ENCODE peak calls at places on chromosomes 13 and 19, in ten cellular contexts. M is B cell, U is endodermal cell, C is HFFc6, Q is AG10803, T is cardiac fibroblast, N is Calu3, H is fibroblast of the aortic adventitia, R is GM06990, F is astrocyte of the spinal cord. V is an unnamed sample.

GRCh38 chr19:21586341-21587116 is 81.1 kb downstream of the ZNF429 start:
- DNase-seq in M (no peak), Q (no peak), U (peak), F (no peak), H (no peak), N (no peak), R (no peak), T (no peak), C (no peak), V (peak)

GRCh38 chr19:22945560-22945959 is 57.4 kb downstream of the ZNF728 start:
- DNase-seq in F (peak), R (no peak), T (peak), H (peak), U (no peak), M (no peak), Q (peak), C (no peak), N (no peak), V (no peak)

GRCh38 chr13:48500652-48501197 is 32.2 kb downstream of the RCBTB2 start:
- DNase-seq in F (peak), N (no peak), U (no peak), T (peak), M (peak), C (peak), R (no peak), Q (peak), H (peak), V (no peak)

GRCh38 chr13:23579886-23580706 is 9.9 kb downstream of the TNFRSF19 start:
- DNase-seq in N (no peak), C (no peak), Q (no peak), M (no peak), H (no peak), R (no peak), F (peak), T (peak), U (no peak), V (no peak)

GRCh38 chr19:33348301-33349010 is 25.1 kb upstream of the CEBPG start:
- DNase-seq in Q (peak), F (no peak), N (no peak), H (peak), R (no peak), C (peak), U (peak), T (peak), M (no peak), V (no peak)

GRCh38 chr19:4088975-4089374 is 22.3 kb upstream of the ZBTB7A start:
- DNase-seq in R (no peak), H (no peak), C (no peak), U (no peak), T (no peak), F (no peak), Q (no peak), N (no peak), M (no peak), V (no peak)

GRCh38 chr13:93859666-93860065 is 619.8 kb downstream of the DCT start:
- DNase-seq in Q (no peak), R (no peak), N (no peak), H (no peak), U (no peak), T (peak), F (peak), M (no peak), C (peak), V (no peak)

GRCh38 chr19:36528921-36529518 is 949 bp upstream of the ZNF260 start:
- DNase-seq in R (no peak), F (no peak), H (no peak), N (no peak), M (peak), U (peak), C (no peak), Q (no peak), T (no peak), V (no peak)

GRCh38 chr19:6272411-6272791 is 7.4 kb downstream of the MLLT1 start:
- DNase-seq in F (peak), Q (no peak), N (no peak), U (no peak), C (no peak), R (no peak), T (no peak), M (no peak), H (no peak), V (no peak)

GRCh38 chr19:35757231-35757748 is 461 bp upstream of the HSPB6 start:
- DNase-seq in F (peak), U (no peak), N (peak), M (no peak), R (no peak), H (peak), C (peak), T (peak), Q (peak), V (peak)

GRCh38 chr19:5644051-5644450 is 21.2 kb downstream of the SAFB start:
- DNase-seq in F (no peak), N (no peak), C (peak), U (no peak), Q (peak), R (no peak), T (peak), H (no peak), M (no peak), V (no peak)

GRCh38 chr19:14406645-14407331 is 12.4 kb downstream of the DDX39A start:
- DNase-seq in C (no peak), M (no peak), T (no peak), N (no peak), Q (no peak), R (no peak), U (no peak), F (no peak), H (no peak), V (no peak)

GRCh38 chr19:49559928-49560327 is 20.4 kb downstream of the NOSIP start:
- DNase-seq in M (no peak), U (no peak), R (no peak), T (no peak), Q (no peak), C (no peak), H (no peak), F (no peak), N (no peak), V (no peak)

GRCh38 chr13:45521292-45521691 is 56.6 kb downstream of the COG3 start:
- DNase-seq in R (no peak), U (no peak), M (no peak), F (peak), N (no peak), Q (peak), C (peak), H (peak), T (peak), V (no peak)

GRCh38 chr13:74573654-74574053 is 439.4 kb upstream of the KLF12 start:
- DNase-seq in H (no peak), U (peak), N (no peak), M (no peak), F (no peak), C (no peak), Q (no peak), R (no peak), T (peak), V (no peak)

GRCh38 chr19:46489445-46490272 is 6.0 kb downstream of the PNMA8B start:
- DNase-seq in Q (peak), M (no peak), T (peak), N (no peak), R (no peak), U (peak), H (peak), F (peak), C (peak), V (peak)

GRCh38 chr13:111171629-111172028 is 56.5 kb downstream of the ARHGEF7 start:
- DNase-seq in N (no peak), T (peak), H (no peak), R (no peak), F (no peak), M (no peak), C (no peak), U (no peak), Q (no peak), V (no peak)

GRCh38 chr13:76885203-76886004 is 801 bp downstream of the KCTD12 start:
- DNase-seq in R (peak), C (peak), N (peak), H (peak), Q (peak), F (peak), M (peak), T (peak), U (peak), V (peak)

GRCh38 chr13:57787058-57787791 is 155.7 kb downstream of the PCDH17 start:
- DNase-seq in C (no peak), U (peak), T (no peak), N (no peak), F (no peak), M (no peak), R (no peak), Q (no peak), H (no peak), V (no peak)

GRCh38 chr13:29543230-29544215 is 52.0 kb downstream of the SLC7A1 start:
- DNase-seq in N (peak), F (peak), H (no peak), R (peak), U (peak), Q (peak), T (peak), C (peak), M (no peak), V (no peak)

GRCh38 chr19:340620-341385 is 3.8 kb downstream of the MIER2 start:
- DNase-seq in R (no peak), H (no peak), T (no peak), F (no peak), M (no peak), N (no peak), C (no peak), U (no peak), Q (no peak), V (no peak)

GRCh38 chr19:55179570-55180484 is at the start of gene SYT5:
- DNase-seq in T (no peak), C (no peak), M (peak), H (no peak), N (peak), F (no peak), Q (no peak), U (peak), R (peak), V (peak)

GRCh38 chr13:60974296-60974695 is 441.4 kb downstream of the PCDH20 start:
- DNase-seq in N (no peak), F (no peak), M (no peak), T (no peak), C (no peak), U (no peak), R (no peak), Q (no peak), H (no peak), V (no peak)

GRCh38 chr13:27792393-27793218 is at the start of gene GSX1:
- DNase-seq in R (no peak), N (peak), U (peak), C (peak), M (no peak), T (peak), Q (peak), H (peak), F (peak), V (peak)

GRCh38 chr19:50705422-50706019 is 14.1 kb downstream of the SHANK1 start:
- DNase-seq in Q (peak), C (peak), N (peak), R (no peak), T (peak), F (peak), U (peak), H (peak), M (no peak), V (no peak)

GRCh38 chr19:38691938-38692457 is 44.5 kb downstream of the ACTN4 start:
- DNase-seq in R (no peak), C (peak), H (peak), T (peak), Q (peak), N (peak), F (peak), U (no peak), M (no peak), V (peak)

GRCh38 chr13:49444517-49445395 is 682 bp downstream of the SETDB2 start:
- DNase-seq in F (peak), U (peak), T (peak), H (peak), N (peak), C (peak), M (peak), R (peak), Q (peak), V (peak)

GRCh38 chr13:23510979-23511735 is 59.1 kb upstream of the TNFRSF19 start:
- DNase-seq in U (peak), T (peak), H (no peak), Q (no peak), F (peak), R (peak), C (peak), M (no peak), N (no peak), V (no peak)

GRCh38 chr19:19352823-19353222 is 32.2 kb downstream of the MAU2 start:
- DNase-seq in C (no peak), M (no peak), N (no peak), F (no peak), H (no peak), R (no peak), U (no peak), Q (no peak), T (no peak), V (no peak)
- TF ChIP-seq CTCF in C (no peak), M (no peak), N (no peak), F (no peak), H (no peak), R (no peak), U (no peak), Q (no peak), T (no peak), V (no peak)

DNA sequence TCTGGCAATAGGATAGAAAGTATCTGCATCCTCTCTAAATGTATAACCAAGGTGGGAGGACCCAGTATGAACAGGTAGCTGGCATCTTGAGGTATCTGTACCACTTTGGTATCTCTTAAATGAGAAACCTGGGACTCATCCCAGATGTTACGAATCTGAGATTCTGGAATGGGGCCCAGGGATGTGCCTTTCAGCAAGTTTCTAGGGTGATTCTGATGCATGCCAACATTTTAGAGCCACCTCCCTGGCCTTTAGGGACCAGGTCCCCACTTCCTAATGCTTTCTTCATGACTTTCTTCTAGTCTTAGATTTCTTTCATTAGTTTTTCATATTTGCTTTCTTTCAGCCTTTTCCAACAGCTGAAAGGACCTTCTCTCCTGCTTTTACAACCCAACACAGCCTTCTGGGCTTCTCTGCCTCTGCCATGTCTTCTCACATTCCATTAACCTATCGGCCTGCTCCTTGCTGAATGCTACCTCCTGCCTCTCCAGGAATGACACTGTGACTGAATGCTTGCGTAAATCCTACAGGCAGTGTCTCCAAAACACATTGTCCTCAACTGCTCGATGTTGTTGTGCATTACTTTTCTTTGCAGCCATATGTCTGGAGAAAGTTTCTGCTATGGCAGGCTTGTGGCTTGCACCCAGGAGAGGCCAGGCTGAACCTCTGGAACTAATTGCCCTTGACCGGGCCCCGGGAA is 284.0 kb downstream of the DNAJC15 start:
- DNase-seq in Q (no peak), M (no peak), C (no peak), R (no peak), F (no peak), H (no peak), N (no peak), U (no peak), T (no peak), V (no peak)
- TF ChIP-seq CTCF in Q (no peak), M (no peak), C (no peak), R (no peak), F (no peak), H (no peak), N (no peak), U (no peak), T (no peak), V (no peak)

GRCh38 chr13:113458218-113459065 is 5.2 kb upstream of the ADPRHL1 start:
- DNase-seq in U (peak), R (no peak), M (no peak), T (no peak), H (no peak), Q (no peak), F (peak), N (no peak), C (no peak), V (no peak)
- TF ChIP-seq CTCF in U (peak), R (peak), M (no peak), T (peak), H (peak), Q (peak), F (peak), N (no peak), C (peak), V (peak)

DNA sequence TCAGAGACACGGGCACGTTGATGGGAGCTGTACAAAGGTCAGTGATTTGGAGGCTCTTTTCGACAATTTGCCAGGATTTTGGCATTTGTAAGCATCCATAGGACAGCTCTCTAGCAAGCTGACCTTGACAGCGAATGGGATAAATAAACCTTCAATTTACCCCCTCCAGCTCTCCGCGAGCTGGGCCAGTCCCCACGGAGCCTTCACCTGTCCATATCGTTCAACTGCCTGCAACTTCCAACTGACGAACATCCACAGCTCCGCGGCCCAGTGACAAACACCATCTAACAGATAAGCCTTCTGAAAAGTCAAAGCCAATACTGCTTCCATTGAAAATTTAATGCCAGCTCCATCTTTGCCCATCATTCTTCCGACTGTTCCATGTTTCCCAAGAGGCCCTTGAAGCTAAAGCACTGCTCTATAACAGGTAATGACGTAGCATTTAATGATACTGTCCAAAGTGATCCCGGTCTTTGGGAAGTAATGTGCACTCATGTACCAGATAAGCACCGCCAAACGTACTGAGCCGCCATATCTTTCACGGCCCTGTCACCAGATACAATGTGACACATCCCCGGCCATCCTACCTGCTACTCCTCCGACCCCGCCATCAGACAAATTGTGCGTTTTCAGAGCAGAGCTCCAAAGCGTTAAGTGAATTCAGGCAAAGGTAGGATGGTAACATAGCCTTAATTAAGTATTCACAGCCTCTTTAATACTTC is 365.3 kb upstream of the ZNF507 start:
- DNase-seq in N (no peak), U (peak), Q (no peak), T (no peak), H (no peak), C (no peak), F (no peak), M (no peak), R (no peak), V (no peak)
- TF ChIP-seq CTCF in N (no peak), U (no peak), Q (no peak), T (no peak), H (no peak), C (no peak), F (no peak), M (no peak), R (no peak), V (no peak)

DNA sequence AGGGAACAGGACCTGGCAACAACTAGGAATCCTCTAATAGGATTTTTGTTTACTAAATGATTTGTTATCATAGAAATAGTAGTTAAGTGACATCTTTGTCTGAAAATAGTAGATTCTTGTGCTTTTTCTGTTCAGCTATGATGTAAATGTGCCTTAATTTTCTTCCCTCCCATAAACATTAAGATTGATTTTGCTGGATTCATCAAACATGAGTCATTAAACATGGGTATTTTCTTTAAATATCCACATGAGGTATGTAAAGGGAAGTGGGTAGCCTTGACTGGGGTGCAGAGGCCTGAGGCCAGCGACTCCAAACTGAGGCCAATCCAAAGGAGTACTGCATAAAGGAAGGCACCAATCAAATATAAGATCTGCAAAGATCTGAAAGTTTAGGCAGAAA is 3.7 kb downstream of the ZNF136 start:
- DNase-seq in H (peak), M (no peak), U (no peak), R (no peak), N (no peak), F (no peak), Q (peak), T (peak), C (no peak), V (no peak)
- TF ChIP-seq CTCF in H (no peak), M (no peak), U (no peak), R (no peak), N (no peak), F (no peak), Q (no peak), T (no peak), C (no peak), V (no peak)

DNA sequence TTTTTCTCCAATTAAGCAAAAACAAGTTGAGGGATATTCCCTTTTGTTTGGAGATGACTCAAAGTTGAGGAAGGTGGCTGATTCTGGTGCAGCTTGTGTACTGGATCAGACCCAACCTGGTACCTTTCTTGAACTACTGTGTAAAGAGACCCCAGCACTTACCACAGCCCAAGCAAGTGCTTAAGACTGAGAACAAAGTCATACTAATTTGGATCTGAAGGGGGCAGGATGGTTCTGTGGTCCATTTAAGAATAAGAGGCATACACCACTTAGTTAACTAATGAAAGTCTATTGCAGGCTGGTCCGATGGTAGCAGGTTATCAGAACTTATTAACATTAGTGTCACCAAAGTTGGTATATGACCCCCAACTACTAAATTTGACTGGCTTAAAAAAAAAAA is 6.3 kb downstream of the THSD1 start:
- DNase-seq in T (peak), M (no peak), H (peak), Q (no peak), U (no peak), F (no peak), N (no peak), C (peak), R (no peak), V (no peak)
- TF ChIP-seq CTCF in T (peak), M (no peak), H (peak), Q (no peak), U (peak), F (no peak), N (no peak), C (peak), R (no peak), V (no peak)

GRCh38 chr13:113618455-113618854 is 33.9 kb downstream of the TFDP1 start:
- DNase-seq in U (no peak), R (no peak), C (no peak), Q (no peak), M (no peak), T (no peak), N (no peak), F (no peak), H (no peak), V (no peak)
- TF ChIP-seq CTCF in U (peak), R (no peak), C (no peak), Q (no peak), M (no peak), T (no peak), N (no peak), F (no peak), H (no peak), V (no peak)

GRCh38 chr13:99087130-99087953 is 109.5 kb upstream of the DOCK9 start:
- DNase-seq in H (peak), F (peak), R (peak), C (peak), M (peak), U (peak), Q (peak), N (peak), T (peak), V (peak)
- TF ChIP-seq CTCF in H (peak), F (peak), R (peak), C (peak), M (peak), U (peak), Q (peak), N (no peak), T (peak), V (peak)

GRCh38 chr19:15614507-15615379 is at the start of gene CYP4F8:
- DNase-seq in M (no peak), H (no peak), N (peak), T (no peak), U (no peak), F (no peak), C (no peak), Q (no peak), R (no peak), V (no peak)

GRCh38 chr19:15613338-15613737 is 1.7 kb upstream of the CYP4F8 start:
- DNase-seq in U (no peak), H (no peak), F (no peak), M (no peak), Q (no peak), T (no peak), C (no peak), R (no peak), N (no peak), V (no peak)

GRCh38 chr19:15612342-15612741 is 2.7 kb upstream of the CYP4F8 start:
- DNase-seq in U (no peak), R (no peak), F (no peak), T (no peak), M (no peak), Q (no peak), N (no peak), H (no peak), C (no peak), V (no peak)

GRCh38 chr19:15609261-15609660 is 5.8 kb upstream of the CYP4F8 start:
- DNase-seq in F (no peak), M (no peak), C (no peak), Q (no peak), R (no peak), U (no peak), H (no peak), T (no peak), N (no peak), V (no peak)
- TF ChIP-seq CTCF in F (no peak), M (no peak), C (no peak), Q (no peak), R (no peak), U (no peak), H (no peak), T (no peak), N (no peak), V (no peak)

V was measured in transverse colon.